ENCODE peak calls at places on chromosome 2, in seven cellular contexts. P, V, S, Q, A, X and Y are unnamed samples.

GRCh38 chr2:218785103-218785502 is 3.2 kb downstream of the CYP27A1 start:
- DNase-seq in X (no peak), A (no peak), V (no peak), Q (no peak), P (no peak), S (no peak), Y (no peak)

GRCh38 chr2:231017250-231017636 is 20.1 kb upstream of the C2orf72 start:
- DNase-seq in V (no peak), X (no peak), P (no peak), A (no peak), Q (no peak), S (no peak), Y (no peak)

GRCh38 chr2:97871096-97871780 is 124.5 kb downstream of the TMEM131 start:
- DNase-seq in V (peak), P (no peak), S (peak), Q (peak), X (peak), A (no peak), Y (no peak)

GRCh38 chr2:23828986-23829385 is 97.9 kb downstream of the ATAD2B start:
- DNase-seq in A (no peak), P (no peak), V (peak), Q (no peak), S (no peak), X (no peak), Y (no peak)

GRCh38 chr2:33477473-33478468 is 1.3 kb downstream of the RASGRP3 start:
- DNase-seq in V (no peak), A (no peak), Q (peak), X (no peak), S (peak), P (no peak), Y (no peak)

GRCh38 chr2:205946226-205946625 is 139.7 kb downstream of the INO80D start:
- DNase-seq in X (no peak), S (no peak), V (no peak), Q (peak), A (no peak), P (no peak), Y (no peak)

GRCh38 chr2:174719016-174719415 is 45.3 kb downstream of the CHRNA1 start:
- DNase-seq in P (no peak), S (no peak), Q (no peak), X (no peak), V (no peak), A (no peak), Y (no peak)

GRCh38 chr2:195359043-195359735 is 297.8 kb upstream of the SLC39A10 start:
- DNase-seq in S (no peak), Q (no peak), X (no peak), P (no peak), A (no peak), V (no peak), Y (no peak)

DNA sequence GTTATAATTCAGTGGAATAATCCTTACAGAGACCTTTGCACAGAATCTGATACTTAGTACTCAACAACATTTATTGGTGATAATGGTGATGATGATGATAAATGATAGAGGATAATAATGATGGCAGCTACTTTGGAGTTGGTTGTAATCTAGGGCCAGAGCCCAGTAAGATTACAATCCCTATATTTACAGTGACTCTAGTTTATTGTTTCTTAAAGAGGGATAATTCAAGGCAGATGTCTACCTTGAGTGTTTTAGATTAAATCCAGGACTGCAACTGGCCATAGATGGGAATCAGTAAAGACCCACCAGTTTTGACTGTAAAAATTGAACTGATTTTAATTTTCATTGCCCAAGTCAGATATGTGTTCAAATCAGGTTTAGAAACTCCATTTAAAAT is 813.9 kb upstream of the CNTNAP5 start:
- DNase-seq in P (no peak), Q (no peak), A (no peak), V (no peak), X (no peak), S (no peak), Y (no peak)
- H4K8ac ChIP-seq in P (no peak), Q (no peak), A (no peak), V (no peak), X (no peak), S (no peak), Y (no peak)

GRCh38 chr2:216502776-216503629 is 4.4 kb downstream of the RPL37A start:
- DNase-seq in V (no peak), P (no peak), Q (no peak), S (no peak), X (no peak), A (no peak), Y (no peak)

GRCh38 chr2:216500572-216500971 is 1.9 kb downstream of the RPL37A start:
- DNase-seq in S (no peak), P (no peak), X (no peak), A (no peak), V (no peak), Q (no peak), Y (no peak)

GRCh38 chr2:216499641-216500218 is 1.1 kb downstream of the RPL37A start:
- DNase-seq in V (peak), S (no peak), A (no peak), Q (no peak), P (no peak), X (no peak), Y (no peak)

GRCh38 chr2:216503697-216504375 is 5.2 kb downstream of the RPL37A start:
- DNase-seq in S (no peak), Q (no peak), P (no peak), A (no peak), V (no peak), X (no peak), Y (no peak)

DNA sequence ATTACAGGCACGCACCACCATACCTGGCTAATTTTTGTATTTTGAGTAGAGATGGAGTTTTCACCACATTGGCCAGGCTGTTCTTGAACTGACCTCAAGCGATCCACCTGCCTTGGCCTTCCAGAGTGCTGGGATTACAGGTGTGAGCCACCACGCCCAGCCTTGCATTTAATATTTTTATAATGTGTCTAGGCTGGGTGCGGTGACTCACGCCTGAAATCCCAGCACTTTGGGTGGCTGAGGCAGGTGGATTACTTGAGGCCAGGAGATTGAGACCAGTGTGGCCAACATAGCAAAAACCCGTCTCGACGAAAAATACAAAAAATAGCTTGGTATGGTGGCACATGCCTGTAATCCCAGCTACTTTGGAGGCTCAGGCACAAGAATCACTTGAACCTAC is 3.2 kb downstream of the RPL37A start:
- DNase-seq in Q (no peak), S (no peak), X (no peak), P (no peak), V (no peak), A (no peak), Y (no peak)
- H3K27ac ChIP-seq in Q (no peak), S (no peak), X (no peak), P (no peak), V (no peak), A (no peak), Y (no peak)

GRCh38 chr2:112762276-112762675 is 2.1 kb downstream of the CKAP2L start:
- DNase-seq in V (no peak), Q (no peak), S (no peak), P (no peak), X (no peak), A (no peak), Y (no peak)
- H4K8ac ChIP-seq in V (peak), Q (no peak), S (no peak), P (no peak), X (no peak), A (no peak), Y (no peak)

GRCh38 chr2:66581461-66582363 is 146.8 kb downstream of the MEIS1 start:
- DNase-seq in P (peak), S (no peak), Q (peak), X (no peak), A (no peak), V (peak), Y (no peak)
- H3K27ac ChIP-seq in P (no peak), S (no peak), Q (no peak), X (no peak), A (no peak), V (peak), Y (no peak)

DNA sequence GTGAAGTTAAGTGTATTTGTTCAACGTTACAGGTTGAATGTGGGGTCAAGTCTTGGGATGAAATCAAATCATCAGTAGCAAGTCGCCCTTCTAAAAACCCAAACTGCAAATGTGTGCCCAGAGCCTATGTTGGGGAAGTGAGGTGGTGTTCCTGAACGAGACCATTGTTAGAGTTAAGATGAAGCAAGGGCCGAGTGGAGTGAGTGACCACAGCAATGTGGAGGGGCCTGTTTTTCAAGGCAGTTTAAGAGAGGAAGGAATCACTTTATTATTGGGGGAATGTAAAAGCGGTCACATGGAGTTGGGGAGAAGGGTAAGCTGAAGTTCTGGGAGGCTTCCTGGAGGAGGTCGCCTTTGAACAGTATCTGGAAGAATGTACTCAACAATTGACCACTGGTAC is 68.5 kb downstream of the MYCN start:
- DNase-seq in A (no peak), Q (no peak), S (no peak), P (no peak), X (peak), V (no peak), Y (no peak)
- H4K8ac ChIP-seq in A (no peak), Q (no peak), S (no peak), P (no peak), X (no peak), V (no peak), Y (no peak)